ENCODE peak calls at places on chromosomes 5 and 9, in five cellular contexts. One of them, this sample, is unnamed.

GRCh38 chr9:98117984-98118639 is 910 bp downstream of the TRIM14 start:
- DNase-seq in hippocampal formation: no peak
- DNase-seq in LHCN-M2: peak
- DNase-seq in H7: peak
- DNase-seq in left cardiac atrium: no peak
- DNase-seq in this sample: no peak

GRCh38 chr9:21778300-21778699 is 24.1 kb upstream of the MTAP start:
- DNase-seq in hippocampal formation: no peak
- DNase-seq in LHCN-M2: peak
- DNase-seq in H7: no peak
- DNase-seq in left cardiac atrium: no peak
- DNase-seq in this sample: no peak

GRCh38 chr9:93124793-93125192 is 9.3 kb downstream of the NINJ1 start:
- DNase-seq in hippocampal formation: no peak
- DNase-seq in LHCN-M2: no peak
- DNase-seq in H7: peak
- DNase-seq in left cardiac atrium: no peak
- DNase-seq in this sample: peak

GRCh38 chr9:18520395-18520794 is 46.4 kb downstream of the ADAMTSL1 start:
- DNase-seq in hippocampal formation: no peak
- DNase-seq in LHCN-M2: peak
- DNase-seq in H7: no peak
- DNase-seq in left cardiac atrium: no peak
- DNase-seq in this sample: no peak

GRCh38 chr5:139105621-139106071 is 92.5 kb downstream of the SIL1 start:
- DNase-seq in hippocampal formation: peak
- DNase-seq in LHCN-M2: no peak
- DNase-seq in H7: peak
- DNase-seq in left cardiac atrium: no peak
- DNase-seq in this sample: no peak

GRCh38 chr9:93667006-93667405 is 90.6 kb downstream of the PHF2 start:
- DNase-seq in hippocampal formation: no peak
- DNase-seq in LHCN-M2: no peak
- DNase-seq in H7: no peak
- DNase-seq in left cardiac atrium: no peak
- DNase-seq in this sample: no peak

GRCh38 chr5:9782806-9783560 is 152.8 kb upstream of the TAS2R1 start:
- DNase-seq in hippocampal formation: no peak
- DNase-seq in LHCN-M2: peak
- DNase-seq in H7: peak
- DNase-seq in left cardiac atrium: no peak
- DNase-seq in this sample: no peak

GRCh38 chr9:133619791-133620190 is 10.6 kb upstream of the FAM163B start:
- DNase-seq in hippocampal formation: no peak
- DNase-seq in LHCN-M2: no peak
- DNase-seq in H7: no peak
- DNase-seq in left cardiac atrium: no peak
- DNase-seq in this sample: no peak

GRCh38 chr9:14908221-14909206 is 1.7 kb downstream of the FREM1 start:
- DNase-seq in hippocampal formation: no peak
- DNase-seq in LHCN-M2: no peak
- DNase-seq in H7: no peak
- DNase-seq in left cardiac atrium: no peak
- DNase-seq in this sample: no peak

GRCh38 chr5:122150128-122150685 is 20.9 kb downstream of the ZNF474 start:
- DNase-seq in hippocampal formation: no peak
- DNase-seq in LHCN-M2: no peak
- DNase-seq in H7: no peak
- DNase-seq in left cardiac atrium: no peak
- DNase-seq in this sample: no peak

GRCh38 chr5:114858964-114859363 is 310.7 kb downstream of the TRIM36 start:
- DNase-seq in hippocampal formation: no peak
- DNase-seq in LHCN-M2: no peak
- DNase-seq in H7: no peak
- DNase-seq in left cardiac atrium: no peak
- DNase-seq in this sample: no peak

GRCh38 chr9:102922526-102922925 is 72.6 kb upstream of the CYLC2 start:
- DNase-seq in hippocampal formation: no peak
- DNase-seq in LHCN-M2: no peak
- DNase-seq in H7: no peak
- DNase-seq in left cardiac atrium: no peak
- DNase-seq in this sample: no peak

GRCh38 chr9:129225815-129226214 is 47.8 kb upstream of the IER5L start:
- DNase-seq in hippocampal formation: no peak
- DNase-seq in LHCN-M2: peak
- DNase-seq in H7: peak
- DNase-seq in left cardiac atrium: peak
- DNase-seq in this sample: peak